ENCODE peak calls at places on chromosome 11, in ten cellular contexts. V is tibial artery; Z is AG09319; T is bronchial epithelial cell; G is body of pancreas; E is A549; H is NB4; B is cardiac muscle cell; A is CD4-positive, alpha-beta T cell; U is H9. O is an unnamed sample.

GRCh38 chr11:34731596-34731995 is 110.7 kb downstream of the EHF start:
- DNase-seq in A (no peak), H (no peak), V (no peak), U (no peak), Z (no peak), G (no peak), B (no peak), T (no peak), E (no peak), O (no peak)

GRCh38 chr11:30015725-30016449 is 943 bp downstream of the KCNA4 start:
- DNase-seq in E (no peak), H (no peak), U (peak; percentile 27), T (no peak), Z (no peak), G (no peak), V (no peak), A (no peak), B (no peak), O (no peak)

GRCh38 chr11:118071416-118072030 is 5.4 kb upstream of the TMPRSS4 start:
- DNase-seq in U (no peak), G (no peak), T (no peak), Z (no peak), B (no peak), H (no peak), V (no peak), E (no peak), A (no peak), O (no peak)

GRCh38 chr11:12377824-12378593 is 638 bp downstream of the PARVA start:
- DNase-seq in U (peak; percentile 89), T (peak; percentile 76), Z (no peak), H (no peak), V (peak; percentile 72), G (peak; percentile 89), A (no peak), E (peak; percentile 88), B (peak; percentile 87), O (peak; percentile 45)

GRCh38 chr11:68686486-68686885 is 2.1 kb downstream of the GAL start:
- DNase-seq in T (no peak), H (no peak), V (no peak), E (no peak), B (no peak), G (no peak), A (no peak), U (no peak), Z (no peak), O (no peak)

GRCh38 chr11:12717851-12718291 is 43.6 kb downstream of the TEAD1 start:
- DNase-seq in H (no peak), B (no peak), Z (no peak), U (no peak), T (no peak), E (no peak), V (no peak), A (peak; percentile 58), G (no peak), O (no peak)

GRCh38 chr11:30107899-30108298 is 91.1 kb upstream of the KCNA4 start:
- DNase-seq in Z (no peak), V (no peak), G (no peak), T (peak; percentile 85), H (peak; percentile 55), E (peak; percentile 35), A (no peak), U (no peak), B (peak; percentile 85), O (peak; percentile 42)

GRCh38 chr11:44219830-44220778 is 89.8 kb downstream of the ALX4 start:
- DNase-seq in V (no peak), E (no peak), A (no peak), U (no peak), Z (no peak), B (no peak), H (no peak), G (no peak), T (peak; percentile 26), O (no peak)

DNA sequence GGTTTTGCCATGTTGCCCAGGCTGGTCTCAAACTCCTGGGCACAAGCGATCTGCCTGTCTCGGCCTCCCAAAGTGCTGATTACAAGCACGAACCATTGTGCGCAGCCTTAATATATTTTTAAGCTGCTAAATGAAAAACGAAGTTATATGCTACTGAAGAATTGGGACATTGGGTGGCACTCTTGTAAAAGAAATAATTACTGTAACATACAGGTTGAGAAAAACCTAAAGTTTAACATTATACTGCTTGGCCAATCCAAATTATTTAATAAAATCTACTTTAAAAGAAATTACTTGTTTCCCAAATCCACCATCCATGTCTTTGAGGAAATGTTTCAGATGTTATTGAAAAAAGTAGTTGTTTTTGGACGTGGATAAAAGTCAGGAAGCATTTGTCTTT is 37.9 kb upstream of the ARHGAP32 start:
- DNase-seq in B (peak; percentile 50), A (no peak), T (no peak), H (peak; percentile 11), E (no peak), Z (no peak), V (no peak), G (no peak), U (no peak), O (no peak)
- TF ChIP-seq CTCF in B (no peak), A (peak; percentile 28), T (no peak), H (no peak), E (peak; percentile 34), Z (no peak), V (no peak), G (peak; percentile 33), U (no peak), O (peak; percentile 35)

GRCh38 chr11:1181420-1181819 is 23.7 kb downstream of the MUC5AC start:
- DNase-seq in E (no peak), G (no peak), H (no peak), B (no peak), A (no peak), T (no peak), V (no peak), Z (no peak), U (no peak), O (no peak)

GRCh38 chr11:1180171-1180570 is 22.4 kb downstream of the MUC5AC start:
- DNase-seq in T (no peak), V (no peak), E (no peak), Z (no peak), U (no peak), H (no peak), G (no peak), B (no peak), A (no peak), O (no peak)

GRCh38 chr11:1179641-1180040 is 21.9 kb downstream of the MUC5AC start:
- DNase-seq in V (no peak), U (no peak), G (no peak), Z (no peak), B (no peak), A (peak; percentile 2), H (no peak), T (no peak), E (no peak), O (no peak)

GRCh38 chr11:1180947-1181391 is 23.2 kb downstream of the MUC5AC start:
- DNase-seq in B (no peak), T (no peak), E (no peak), A (no peak), G (no peak), H (no peak), V (no peak), Z (no peak), U (no peak), O (no peak)

GRCh38 chr11:1181858-1182535 is 24.2 kb downstream of the MUC5AC start:
- DNase-seq in V (no peak), U (no peak), Z (no peak), E (no peak), B (no peak), A (no peak), H (no peak), G (no peak), T (no peak), O (no peak)
- TF ChIP-seq CTCF in V (no peak), U (no peak), Z (no peak), E (no peak), B (no peak), A (no peak), H (no peak), G (no peak), T (no peak), O (no peak)

GRCh38 chr11:58926251-58926650 is 13.0 kb upstream of the GLYATL1 start:
- DNase-seq in V (no peak), Z (no peak), H (no peak), E (no peak), T (no peak), G (no peak), A (no peak), B (no peak), U (no peak), O (no peak)

GRCh38 chr11:58924230-58924629 is 15.1 kb upstream of the GLYATL1 start:
- DNase-seq in E (no peak), H (no peak), U (no peak), T (no peak), B (no peak), V (no peak), A (no peak), Z (no peak), G (no peak), O (no peak)

GRCh38 chr11:58922475-58922874 is 16.8 kb upstream of the GLYATL1 start:
- DNase-seq in V (no peak), B (no peak), E (no peak), T (no peak), U (no peak), H (no peak), Z (no peak), G (no peak), A (no peak), O (no peak)

GRCh38 chr11:58921778-58922390 is 17.4 kb upstream of the GLYATL1 start:
- DNase-seq in B (no peak), G (no peak), T (no peak), E (no peak), V (no peak), H (no peak), U (no peak), Z (no peak), A (no peak), O (no peak)

DNA sequence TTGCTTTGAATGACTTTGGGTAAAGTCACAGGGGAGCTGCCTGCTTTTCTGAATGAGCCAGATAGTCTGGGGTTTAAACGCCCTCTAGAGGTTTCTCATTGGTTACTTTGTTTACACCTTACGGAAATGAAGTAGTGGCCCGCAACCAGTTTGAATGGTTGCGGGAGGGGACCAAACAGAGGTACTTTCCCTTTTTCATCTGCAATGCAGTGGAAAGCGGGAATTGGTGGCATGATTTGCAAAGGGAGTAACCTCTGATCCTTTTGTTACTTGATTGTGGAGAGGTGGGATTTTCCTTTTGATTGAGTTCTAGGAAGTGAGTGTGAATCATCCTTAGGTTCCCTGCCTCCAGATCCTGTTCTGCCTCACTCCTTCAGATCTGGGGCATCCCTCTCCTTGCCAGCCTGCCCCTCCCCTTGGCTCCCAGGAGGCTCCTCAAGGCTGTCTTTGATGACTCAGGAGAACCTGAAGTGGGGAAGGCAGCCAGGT is 15.9 kb upstream of the GLYATL1 start:
- DNase-seq in A (no peak), U (peak; percentile 78), V (no peak), H (peak; percentile 46), T (peak; percentile 91), Z (no peak), B (peak; percentile 27), E (peak; percentile 25), G (no peak), O (peak; percentile 87)
- TF ChIP-seq CTCF in A (peak; percentile 43), U (peak; percentile 65), V (no peak), H (peak; percentile 49), T (peak; percentile 30), Z (peak; percentile 41), B (peak; percentile 42), E (peak; percentile 43), G (peak; percentile 31), O (peak; percentile 61)

GRCh38 chr11:73972620-73973449 is 9.8 kb downstream of the UCP2 start:
- DNase-seq in A (no peak), E (no peak), T (no peak), Z (no peak), V (no peak), U (no peak), B (no peak), G (no peak), H (peak; percentile 37), O (no peak)

GRCh38 chr11:73969991-73970800 is 12.4 kb downstream of the UCP2 start:
- DNase-seq in A (peak; percentile 31), Z (no peak), H (peak; percentile 30), G (no peak), V (no peak), T (no peak), U (no peak), B (no peak), E (no peak), O (no peak)

GRCh38 chr11:73972187-73972586 is 10.5 kb downstream of the UCP2 start:
- DNase-seq in V (no peak), B (no peak), A (no peak), U (no peak), T (no peak), H (peak; percentile 38), G (no peak), E (no peak), Z (no peak), O (no peak)

GRCh38 chr11:73969091-73969490 is 13.6 kb downstream of the UCP2 start:
- DNase-seq in U (no peak), E (no peak), H (no peak), V (no peak), Z (no peak), A (no peak), T (no peak), B (no peak), G (no peak), O (no peak)

GRCh38 chr11:73971175-73971719 is 11.4 kb downstream of the UCP2 start:
- DNase-seq in G (no peak), A (no peak), Z (no peak), T (no peak), B (no peak), U (no peak), V (no peak), H (peak; percentile 56), E (no peak), O (no peak)
- TF ChIP-seq CTCF in G (no peak), A (no peak), Z (no peak), T (no peak), B (no peak), U (no peak), V (no peak), H (no peak), E (no peak), O (no peak)